ENCODE peak calls at places on chromosomes 13 and 19, in five cellular contexts. One of them, this sample, is unnamed.

GRCh38 chr19:17557461-17557860 is 2.0 kb downstream of the COLGALT1 start:
- DNase-seq in nephron progenitor cell: no peak
- DNase-seq in nucleus accumbens: no peak
- DNase-seq in SK-N-DZ: no peak
- DNase-seq in stimulated activated CD4-positive, alpha-beta T cell treated with anti-CD3 and anti-CD28 coated beads, Interleukin-15, amount 100 ng/mL, for 1 hour: no peak
- DNase-seq in this sample: peak; percentile 61

GRCh38 chr13:20102776-20103175 is 58.1 kb downstream of the GJA3 start:
- DNase-seq in nephron progenitor cell: no peak
- DNase-seq in nucleus accumbens: peak; percentile 9
- DNase-seq in SK-N-DZ: no peak
- DNase-seq in stimulated activated CD4-positive, alpha-beta T cell treated with anti-CD3 and anti-CD28 coated beads, Interleukin-15, amount 100 ng/mL, for 1 hour: no peak
- DNase-seq in this sample: no peak

GRCh38 chr13:46598140-46598819 is 45.3 kb downstream of the LRCH1 start:
- DNase-seq in nephron progenitor cell: no peak
- DNase-seq in nucleus accumbens: no peak
- DNase-seq in SK-N-DZ: no peak
- DNase-seq in stimulated activated CD4-positive, alpha-beta T cell treated with anti-CD3 and anti-CD28 coated beads, Interleukin-15, amount 100 ng/mL, for 1 hour: no peak
- DNase-seq in this sample: no peak

GRCh38 chr19:35139618-35139943 is 957 bp downstream of the FXYD1 start:
- DNase-seq in nephron progenitor cell: no peak
- DNase-seq in nucleus accumbens: no peak
- DNase-seq in SK-N-DZ: no peak
- DNase-seq in stimulated activated CD4-positive, alpha-beta T cell treated with anti-CD3 and anti-CD28 coated beads, Interleukin-15, amount 100 ng/mL, for 1 hour: no peak
- DNase-seq in this sample: peak; percentile 80

GRCh38 chr13:65287405-65287804 is 1942.7 kb downstream of the PCDH9 start:
- DNase-seq in nephron progenitor cell: no peak
- DNase-seq in nucleus accumbens: no peak
- DNase-seq in SK-N-DZ: no peak
- DNase-seq in stimulated activated CD4-positive, alpha-beta T cell treated with anti-CD3 and anti-CD28 coated beads, Interleukin-15, amount 100 ng/mL, for 1 hour: no peak
- DNase-seq in this sample: no peak

GRCh38 chr13:26590379-26590778 is 32.9 kb downstream of the WASF3 start:
- DNase-seq in nephron progenitor cell: no peak
- DNase-seq in nucleus accumbens: no peak
- DNase-seq in SK-N-DZ: no peak
- DNase-seq in stimulated activated CD4-positive, alpha-beta T cell treated with anti-CD3 and anti-CD28 coated beads, Interleukin-15, amount 100 ng/mL, for 1 hour: no peak
- DNase-seq in this sample: no peak

GRCh38 chr19:29012457-29012856 is 200.5 kb downstream of the UQCRFS1 start:
- DNase-seq in nephron progenitor cell: no peak
- DNase-seq in nucleus accumbens: no peak
- DNase-seq in SK-N-DZ: no peak
- DNase-seq in stimulated activated CD4-positive, alpha-beta T cell treated with anti-CD3 and anti-CD28 coated beads, Interleukin-15, amount 100 ng/mL, for 1 hour: no peak
- DNase-seq in this sample: no peak

GRCh38 chr13:112456138-112457056 is 80.2 kb downstream of the SPACA7 start:
- DNase-seq in nephron progenitor cell: no peak
- DNase-seq in nucleus accumbens: no peak
- DNase-seq in SK-N-DZ: no peak
- DNase-seq in stimulated activated CD4-positive, alpha-beta T cell treated with anti-CD3 and anti-CD28 coated beads, Interleukin-15, amount 100 ng/mL, for 1 hour: no peak
- DNase-seq in this sample: no peak

GRCh38 chr13:50463662-50464061 is 379.8 kb downstream of the DLEU7 start:
- DNase-seq in nephron progenitor cell: no peak
- DNase-seq in nucleus accumbens: no peak
- DNase-seq in SK-N-DZ: no peak
- DNase-seq in stimulated activated CD4-positive, alpha-beta T cell treated with anti-CD3 and anti-CD28 coated beads, Interleukin-15, amount 100 ng/mL, for 1 hour: no peak
- DNase-seq in this sample: no peak

GRCh38 chr19:30630289-30631034 is 258.3 kb downstream of the ZNF536 start:
- DNase-seq in nephron progenitor cell: no peak
- DNase-seq in nucleus accumbens: no peak
- DNase-seq in SK-N-DZ: no peak
- DNase-seq in stimulated activated CD4-positive, alpha-beta T cell treated with anti-CD3 and anti-CD28 coated beads, Interleukin-15, amount 100 ng/mL, for 1 hour: no peak
- DNase-seq in this sample: no peak

GRCh38 chr13:98202026-98202425 is 25.0 kb upstream of the RNF113B start:
- DNase-seq in nephron progenitor cell: peak; percentile 70
- DNase-seq in nucleus accumbens: no peak
- DNase-seq in SK-N-DZ: peak; percentile 32
- DNase-seq in stimulated activated CD4-positive, alpha-beta T cell treated with anti-CD3 and anti-CD28 coated beads, Interleukin-15, amount 100 ng/mL, for 1 hour: no peak
- DNase-seq in this sample: no peak

GRCh38 chr19:1133471-1133929 is 29.7 kb downstream of the GPX4 start:
- DNase-seq in nephron progenitor cell: no peak
- DNase-seq in nucleus accumbens: no peak
- DNase-seq in SK-N-DZ: no peak
- DNase-seq in stimulated activated CD4-positive, alpha-beta T cell treated with anti-CD3 and anti-CD28 coated beads, Interleukin-15, amount 100 ng/mL, for 1 hour: peak; percentile 61
- DNase-seq in this sample: peak; percentile 69

GRCh38 chr13:19818223-19818842 is 35.6 kb upstream of the PSPC1 start:
- DNase-seq in nephron progenitor cell: peak; percentile 79
- DNase-seq in nucleus accumbens: no peak
- DNase-seq in SK-N-DZ: peak; percentile 10
- DNase-seq in stimulated activated CD4-positive, alpha-beta T cell treated with anti-CD3 and anti-CD28 coated beads, Interleukin-15, amount 100 ng/mL, for 1 hour: no peak
- DNase-seq in this sample: peak; percentile 61

GRCh38 chr19:13817615-13818371 is 22.6 kb downstream of the ZSWIM4 start:
- DNase-seq in nephron progenitor cell: peak; percentile 75
- DNase-seq in nucleus accumbens: no peak
- DNase-seq in SK-N-DZ: no peak
- DNase-seq in stimulated activated CD4-positive, alpha-beta T cell treated with anti-CD3 and anti-CD28 coated beads, Interleukin-15, amount 100 ng/mL, for 1 hour: no peak
- DNase-seq in this sample: no peak

This sample was measured in Right ventricle myocardium superior.